ENCODE peak calls at places on chromosomes 5 and 9, in nine cellular contexts. J, M, U, S, E, L, B, D and H are unnamed samples.

GRCh38 chr5:158979749-158980521 is 119.8 kb downstream of the EBF1 start:
- DNase-seq in D (peak), L (peak), J (peak), E (no peak), S (peak), B (peak), U (peak), M (no peak), H (peak)

GRCh38 chr5:170397059-170397458 is 7.9 kb upstream of the KCNMB1 start:
- DNase-seq in S (no peak), J (no peak), D (no peak), B (no peak), M (no peak), E (no peak), L (no peak), U (no peak), H (no peak)

GRCh38 chr9:127938298-127938690 is 640 bp upstream of the DPM2 start:
- DNase-seq in L (no peak), U (no peak), M (no peak), E (no peak), D (peak), J (no peak), S (no peak), B (no peak), H (no peak)

GRCh38 chr5:113663879-113664278 is 150.4 kb downstream of the YTHDC2 start:
- DNase-seq in D (no peak), S (no peak), L (peak), E (peak), B (no peak), U (no peak), M (peak), J (no peak), H (no peak)

GRCh38 chr5:37738057-37738691 is 101.7 kb downstream of the GDNF start:
- DNase-seq in L (peak), M (no peak), J (no peak), D (no peak), S (no peak), U (no peak), B (peak), E (peak), H (no peak)

GRCh38 chr5:76303917-76304316 is 99.2 kb upstream of the IQGAP2 start:
- DNase-seq in D (no peak), L (no peak), M (no peak), E (peak), J (no peak), U (no peak), B (peak), S (peak), H (no peak)

GRCh38 chr5:29614202-29614601 is 1579.3 kb upstream of the CDH6 start:
- DNase-seq in S (no peak), M (no peak), B (no peak), J (no peak), D (no peak), L (no peak), E (no peak), U (no peak), H (no peak)

GRCh38 chr5:133309166-133309791 is 257.5 kb downstream of the HSPA4 start:
- DNase-seq in M (no peak), S (no peak), U (no peak), D (no peak), J (no peak), B (no peak), L (no peak), E (no peak), H (no peak)

GRCh38 chr9:137482094-137482781 is 23.1 kb upstream of the NSMF start:
- DNase-seq in L (peak), D (peak), M (no peak), S (peak), E (peak), J (no peak), U (no peak), B (no peak), H (no peak)

GRCh38 chr9:8872802-8873201 is 1073.2 kb upstream of the DMAC1 start:
- DNase-seq in J (no peak), D (no peak), B (no peak), E (no peak), U (no peak), L (no peak), S (no peak), M (no peak), H (no peak)